ENCODE peak calls at places on chromosome 19, in nine cellular contexts. U is bronchial epithelial cell; M is right lobe of liver; E is endothelial cell; X is tibial artery; W is HFFc6; B is CD4-positive, alpha-beta T cell; P is GM06990; T is adrenal gland. A is an unnamed sample.

GRCh38 chr19:9857920-9858746 is 23.0 kb downstream of the PIN1 start:
- DNase-seq in U (peak), W (no peak), T (no peak), P (no peak), E (no peak), M (no peak), X (no peak), B (peak), A (peak)

GRCh38 chr19:47444388-47444821 is 25.1 kb upstream of the MEIS3 start:
- DNase-seq in B (peak), X (no peak), T (no peak), E (peak), W (no peak), U (no peak), M (peak), P (no peak), A (no peak)

GRCh38 chr19:12364391-12365093 is 941 bp downstream of the ZNF442 start:
- DNase-seq in P (peak), B (no peak), W (peak), T (peak), X (peak), U (no peak), E (no peak), M (peak), A (peak)

GRCh38 chr19:27770095-27770494 is 1442.9 kb downstream of the UQCRFS1 start:
- DNase-seq in W (no peak), P (no peak), E (no peak), T (no peak), X (no peak), M (no peak), U (no peak), B (no peak), A (no peak)

GRCh38 chr19:9863759-9864158 is 28.6 kb downstream of the PIN1 start:
- DNase-seq in B (no peak), T (no peak), X (no peak), M (no peak), W (no peak), U (no peak), E (no peak), P (no peak), A (no peak)

GRCh38 chr19:39949026-39949747 is 14.8 kb upstream of the FCGBP start:
- DNase-seq in U (no peak), W (no peak), E (no peak), M (no peak), P (no peak), X (no peak), B (no peak), T (no peak), A (no peak)

GRCh38 chr19:48329167-48329891 is 4.0 kb downstream of the EMP3 start:
- DNase-seq in E (no peak), M (no peak), P (peak), B (peak), X (no peak), W (peak), U (peak), T (peak), A (peak)

GRCh38 chr19:7371001-7371400 is 22.3 kb downstream of the ARHGEF18 start:
- DNase-seq in B (no peak), M (no peak), U (no peak), W (no peak), P (no peak), X (no peak), E (no peak), T (no peak), A (no peak)

GRCh38 chr19:49639401-49640112 is 386 bp downstream of the RRAS start:
- DNase-seq in X (peak), P (no peak), B (no peak), T (peak), E (no peak), W (no peak), U (no peak), M (no peak), A (no peak)

GRCh38 chr19:3932931-3933810 is at the start of gene NMRK2:
- DNase-seq in M (no peak), U (no peak), X (no peak), B (no peak), W (no peak), E (no peak), T (no peak), P (no peak), A (no peak)

GRCh38 chr19:16066611-16067104 is 9.6 kb upstream of the TPM4 start:
- DNase-seq in T (peak), U (peak), E (no peak), M (no peak), P (no peak), X (no peak), B (no peak), W (peak), A (peak)

GRCh38 chr19:39144487-39145071 is 19.0 kb downstream of the PAK4 start:
- DNase-seq in W (peak), T (peak), E (peak), B (no peak), U (no peak), X (no peak), P (no peak), M (no peak), A (no peak)

GRCh38 chr19:18419699-18420460 is 682 bp downstream of the SSBP4 start:
- DNase-seq in X (peak), U (no peak), M (no peak), E (no peak), P (peak), B (no peak), T (peak), W (no peak), A (peak)

GRCh38 chr19:41999071-41999877 is 5.2 kb upstream of the ATP1A3 start:
- DNase-seq in U (no peak), M (no peak), B (no peak), P (no peak), W (no peak), T (no peak), X (no peak), E (peak), A (no peak)

GRCh38 chr19:19817357-19817756 is 4.2 kb downstream of the ZNF506 start:
- DNase-seq in X (no peak), B (peak), M (no peak), U (no peak), T (no peak), W (no peak), P (no peak), E (no peak), A (no peak)

GRCh38 chr19:58559275-58560006 is 1.0 kb upstream of the UBE2M start:
- DNase-seq in U (peak), P (peak), B (no peak), W (peak), T (peak), E (peak), M (peak), X (peak), A (peak)

GRCh38 chr19:49114630-49115363 is 627 bp downstream of the LIN7B start:
- DNase-seq in U (no peak), P (no peak), W (peak), T (peak), X (peak), M (no peak), E (peak), B (peak), A (no peak)

GRCh38 chr19:13917888-13918406 is 11.9 kb downstream of the CC2D1A start:
- DNase-seq in X (no peak), T (peak), U (no peak), B (no peak), P (no peak), E (no peak), M (peak), W (no peak), A (no peak)

GRCh38 chr19:42191855-42192254 is 25.6 kb downstream of the DEDD2 start:
- DNase-seq in X (no peak), P (no peak), W (peak), E (no peak), B (no peak), M (no peak), U (peak), T (no peak), A (no peak)

GRCh38 chr19:31962565-31962996 is 382.8 kb upstream of the ZNF507 start:
- DNase-seq in B (no peak), E (no peak), P (no peak), M (no peak), T (peak), X (no peak), U (no peak), W (no peak), A (no peak)

GRCh38 chr19:35882074-35882832 is 13.9 kb downstream of the APLP1 start:
- DNase-seq in E (peak), M (no peak), W (peak), B (no peak), T (peak), P (no peak), U (peak), X (no peak), A (peak)

GRCh38 chr19:37817180-37817911 is 38.0 kb upstream of the ZNF573 start:
- DNase-seq in T (peak), M (peak), X (peak), B (no peak), W (no peak), E (no peak), P (peak), U (peak), A (peak)

GRCh38 chr19:48635263-48635965 is 1.8 kb downstream of the DBP start:
- DNase-seq in M (peak), T (peak), P (peak), U (no peak), W (no peak), B (peak), X (peak), E (peak), A (peak)

GRCh38 chr19:4473708-4474503 is 1.8 kb downstream of the HDGFL2 start:
- DNase-seq in W (no peak), X (no peak), P (no peak), E (no peak), U (no peak), T (no peak), M (no peak), B (no peak), A (no peak)

GRCh38 chr19:47609885-47610545 is 1.1 kb downstream of the BICRA start:
- DNase-seq in U (no peak), T (peak), W (peak), X (peak), M (peak), B (peak), E (peak), P (peak), A (peak)

GRCh38 chr19:20558571-20558970 is 7.0 kb downstream of the ZNF737 start:
- DNase-seq in M (no peak), P (no peak), E (no peak), B (no peak), T (no peak), W (no peak), U (no peak), X (no peak), A (no peak)

GRCh38 chr19:42284641-42285341 is 15.7 kb downstream of the CIC start:
- DNase-seq in X (no peak), E (no peak), T (peak), M (peak), B (peak), P (no peak), W (no peak), U (no peak), A (no peak)

GRCh38 chr19:10384580-10384979 is 4.2 kb upstream of the TYK2 start:
- DNase-seq in W (no peak), T (no peak), M (no peak), B (no peak), E (no peak), X (no peak), U (no peak), P (no peak), A (no peak)

GRCh38 chr19:8585057-8585893 is 8.0 kb upstream of the MYO1F start:
- DNase-seq in B (no peak), P (no peak), M (no peak), W (no peak), U (no peak), T (no peak), X (no peak), E (no peak), A (peak)
- TF ChIP-seq CTCF in B (no peak), P (no peak), M (no peak), W (no peak), U (no peak), T (no peak), X (no peak), E (no peak), A (no peak)

DNA sequence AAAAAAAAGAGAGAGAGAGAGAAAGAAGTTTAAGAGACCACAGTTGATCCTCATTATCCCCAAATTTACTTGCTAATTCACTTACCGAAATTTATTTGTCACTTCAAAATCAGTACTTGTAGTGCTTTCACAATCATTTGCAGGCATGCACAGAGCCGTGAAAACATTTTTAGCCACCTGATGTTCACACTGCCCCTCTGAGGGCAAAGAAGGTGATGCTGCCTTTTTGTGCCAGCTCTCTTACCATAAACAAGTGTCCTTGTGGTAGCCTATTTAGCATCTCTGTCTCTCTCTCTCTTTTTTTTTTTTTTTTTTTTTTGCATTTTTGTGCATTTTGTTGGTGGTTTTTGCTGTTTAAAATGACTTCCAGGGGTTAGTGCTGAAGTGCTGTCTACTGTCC is 24.0 kb upstream of the CASP14 start:
- DNase-seq in B (no peak), P (no peak), E (no peak), X (no peak), U (no peak), W (no peak), T (no peak), M (no peak), A (peak)
- TF ChIP-seq CTCF in B (no peak), P (peak), E (no peak), X (no peak), U (peak), W (no peak), T (no peak), M (peak), A (peak)

GRCh38 chr19:34255546-34255945 is 1.2 kb downstream of the GARRE1 start:
- DNase-seq in M (no peak), P (no peak), E (no peak), X (no peak), U (no peak), W (no peak), T (no peak), B (no peak), A (no peak)

GRCh38 chr19:34254552-34255432 is at the start of gene GARRE1:
- DNase-seq in U (no peak), E (peak), M (peak), W (no peak), X (no peak), B (peak), P (peak), T (no peak), A (peak)

GRCh38 chr19:34259367-34259865 is 5.1 kb downstream of the GARRE1 start:
- DNase-seq in T (no peak), M (no peak), W (peak), B (no peak), X (no peak), U (no peak), E (no peak), P (no peak), A (no peak)

GRCh38 chr19:34256835-34257558 is 2.6 kb downstream of the GARRE1 start:
- DNase-seq in U (no peak), X (no peak), M (no peak), B (no peak), E (no peak), T (no peak), P (no peak), W (peak), A (no peak)

DNA sequence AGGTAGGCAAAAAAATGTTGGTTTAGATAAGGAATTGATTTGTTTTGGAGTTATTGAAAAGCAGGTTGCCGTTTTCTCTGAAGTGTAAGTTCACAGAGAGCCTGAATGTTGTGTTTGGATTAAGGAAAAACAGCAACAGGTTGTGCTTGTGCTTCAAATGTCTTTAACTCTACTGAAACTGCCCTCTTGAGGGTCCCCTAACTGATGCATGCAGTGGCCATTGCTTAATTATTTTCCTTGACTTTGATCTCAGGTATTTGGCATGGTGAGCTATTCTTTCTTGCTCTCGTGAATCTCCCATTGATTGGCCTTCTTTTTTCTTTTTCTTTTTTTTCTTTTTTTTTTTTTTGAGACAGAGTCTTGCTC is 3.2 kb downstream of the GARRE1 start:
- DNase-seq in P (no peak), T (no peak), E (no peak), B (no peak), U (no peak), W (no peak), X (no peak), M (no peak), A (no peak)
- TF ChIP-seq CTCF in P (no peak), T (no peak), E (no peak), B (no peak), U (no peak), W (no peak), X (no peak), M (no peak), A (no peak)

GRCh38 chr19:294819-295686 is 3.9 kb upstream of the PLPP2 start:
- DNase-seq in B (peak), U (no peak), E (peak), P (no peak), W (no peak), M (no peak), T (no peak), X (no peak), A (peak)
- TF ChIP-seq CTCF in B (peak), U (peak), E (peak), P (peak), W (peak), M (peak), T (peak), X (peak), A (peak)

DNA sequence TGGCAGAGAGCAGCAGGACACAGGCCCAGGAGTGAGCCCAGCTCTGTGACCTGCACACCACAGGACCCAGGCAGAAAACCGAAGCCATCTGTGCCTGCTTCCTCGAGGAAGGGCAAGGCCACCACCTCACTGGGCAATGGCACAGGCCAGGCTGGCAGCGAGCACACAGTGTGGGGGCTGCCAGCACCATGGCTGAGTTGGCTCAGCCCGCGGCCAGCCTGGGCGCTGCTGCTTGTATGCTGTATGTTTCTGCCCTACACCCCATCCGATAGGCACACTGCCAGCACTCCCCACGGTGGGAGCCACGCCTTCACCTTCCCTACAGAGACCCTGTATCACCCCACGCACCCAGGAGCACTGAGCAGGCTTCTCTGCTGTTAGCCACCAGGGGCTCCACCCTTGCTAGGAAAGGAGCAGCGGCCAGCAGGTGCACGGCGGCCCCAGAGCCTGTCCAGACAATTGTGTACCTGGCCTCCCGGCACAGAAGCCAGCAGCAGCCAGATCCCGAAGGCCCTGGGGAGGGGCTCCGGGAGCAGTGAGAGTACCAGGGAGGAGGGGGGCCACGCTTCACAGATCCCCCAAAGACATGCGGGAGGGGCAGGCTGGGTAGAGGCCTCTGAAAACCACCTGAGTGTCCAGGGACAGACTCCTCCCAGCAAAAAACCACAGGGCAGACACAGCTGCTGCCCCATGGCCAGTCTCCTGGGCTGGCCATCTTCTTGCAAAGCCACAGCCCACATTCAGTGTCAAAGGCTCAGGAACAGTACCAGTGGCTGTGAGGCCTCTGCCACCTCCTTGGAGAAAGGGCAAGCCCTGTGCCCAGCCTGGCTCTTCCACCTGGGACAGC is 56.1 kb downstream of the MLLT1 start:
- DNase-seq in U (no peak), P (no peak), T (no peak), M (no peak), W (no peak), E (no peak), X (no peak), B (no peak), A (no peak)
- TF ChIP-seq CTCF in U (peak), P (no peak), T (peak), M (no peak), W (no peak), E (no peak), X (no peak), B (no peak), A (no peak)

GRCh38 chr19:54168174-54168917 is 4.6 kb downstream of the TMC4 start:
- DNase-seq in P (peak), B (peak), W (peak), X (peak), M (peak), T (peak), E (peak), U (peak), A (peak)

GRCh38 chr19:54169149-54169731 is 3.7 kb downstream of the TMC4 start:
- DNase-seq in P (no peak), M (no peak), W (no peak), U (no peak), E (no peak), X (no peak), B (no peak), T (no peak), A (no peak)

GRCh38 chr19:54173951-54174817 is 1.2 kb upstream of the TMC4 start:
- DNase-seq in P (no peak), M (no peak), T (no peak), E (no peak), X (no peak), U (no peak), W (no peak), B (no peak), A (no peak)

GRCh38 chr19:54172413-54172763 is 572 bp downstream of the TMC4 start:
- DNase-seq in P (no peak), W (no peak), E (no peak), X (no peak), B (no peak), U (no peak), M (no peak), T (no peak), A (no peak)

GRCh38 chr19:54172764-54173699 is at the start of gene TMC4:
- DNase-seq in E (no peak), W (no peak), X (no peak), T (no peak), M (no peak), B (no peak), U (peak), P (no peak), A (no peak)
- TF ChIP-seq CTCF in E (no peak), W (peak), X (no peak), T (no peak), M (no peak), B (no peak), U (peak), P (peak), A (no peak)